ENCODE peak calls at places on chromosomes 6 and 20, in seven cellular contexts. K, M, J, Z, N, P and B are unnamed samples.

GRCh38 chr6:114216789-114217467 is 125.9 kb downstream of the HS3ST5 start:
- DNase-seq in K (no peak), M (no peak), J (no peak), Z (no peak), N (no peak), P (no peak), B (no peak)

GRCh38 chr6:16712931-16713484 is 48.3 kb downstream of the ATXN1 start:
- DNase-seq in K (peak), M (no peak), J (peak), Z (peak), N (no peak), P (no peak), B (no peak)

GRCh38 chr6:72560721-72561593 is 60.9 kb upstream of the KCNQ5 start:
- DNase-seq in K (peak), M (no peak), J (no peak), Z (no peak), N (no peak), P (no peak), B (no peak)

GRCh38 chr6:3346476-3346875 is 87.7 kb downstream of the PSMG4 start:
- DNase-seq in K (no peak), M (no peak), J (no peak), Z (no peak), N (no peak), P (no peak), B (no peak)

GRCh38 chr6:161837449-161837735 is 563.5 kb upstream of the AGPAT4 start:
- DNase-seq in K (no peak), M (no peak), J (no peak), Z (no peak), N (no peak), P (no peak), B (no peak)

GRCh38 chr20:39645130-39645529 is 683.0 kb downstream of the DHX35 start:
- DNase-seq in K (no peak), M (no peak), J (no peak), Z (no peak), N (no peak), P (no peak), B (no peak)

GRCh38 chr6:145688493-145688905 is 46.8 kb downstream of the EPM2A start:
- DNase-seq in K (peak), M (no peak), J (no peak), Z (no peak), N (no peak), P (no peak), B (no peak)

GRCh38 chr6:20657274-20657800 is 123.1 kb downstream of the CDKAL1 start:
- DNase-seq in K (no peak), M (no peak), J (no peak), Z (no peak), N (no peak), P (no peak), B (no peak)

GRCh38 chr6:5084192-5084786 is 852 bp upstream of the PPP1R3G start:
- DNase-seq in K (no peak), M (no peak), J (no peak), Z (no peak), N (peak), P (no peak), B (no peak)

GRCh38 chr6:157020398-157021266 is 243.5 kb downstream of the ARID1B start:
- DNase-seq in K (peak), M (peak), J (no peak), Z (no peak), N (peak), P (no peak), B (no peak)

GRCh38 chr6:137313211-137313610 is 94.0 kb upstream of the IFNGR1 start:
- DNase-seq in K (no peak), M (no peak), J (no peak), Z (no peak), N (no peak), P (no peak), B (no peak)

GRCh38 chr6:144055121-144055931 is 40.0 kb downstream of the SF3B5 start:
- DNase-seq in K (no peak), M (no peak), J (no peak), Z (no peak), N (peak), P (no peak), B (peak)

GRCh38 chr20:32779500-32780215 is 17.5 kb downstream of the DNMT3B start:
- DNase-seq in K (no peak), M (no peak), J (no peak), Z (no peak), N (no peak), P (no peak), B (no peak)

GRCh38 chr20:36917943-36918342 is 33.6 kb downstream of the SAMHD1 start:
- DNase-seq in K (peak), M (no peak), J (no peak), Z (no peak), N (no peak), P (no peak), B (no peak)

GRCh38 chr6:43113431-43114260 is 37.5 kb downstream of the PTK7 start:
- DNase-seq in K (no peak), M (peak), J (no peak), Z (no peak), N (no peak), P (no peak), B (no peak)

GRCh38 chr6:108363756-108364356 is 69.0 kb downstream of the AFG1L start:
- DNase-seq in K (no peak), M (no peak), J (no peak), Z (no peak), N (no peak), P (no peak), B (no peak)

GRCh38 chr6:44256291-44257006 is 879 bp downstream of the SLC35B2 start:
- DNase-seq in K (no peak), M (no peak), J (no peak), Z (no peak), N (no peak), P (no peak), B (no peak)

GRCh38 chr6:170096191-170096802 is 194.6 kb downstream of the DLL1 start:
- DNase-seq in K (no peak), M (peak), J (no peak), Z (no peak), N (no peak), P (no peak), B (no peak)

GRCh38 chr6:6758915-6759654 is 170.6 kb downstream of the LY86 start:
- DNase-seq in K (peak), M (no peak), J (peak), Z (peak), N (peak), P (peak), B (no peak)

GRCh38 chr20:63494420-63495166 is 4.3 kb downstream of the EEF1A2 start:
- DNase-seq in K (no peak), M (no peak), J (no peak), Z (no peak), N (no peak), P (no peak), B (no peak)